ENCODE peak calls at places on chromosomes 11 and 22, in five cellular contexts. B, E, R, I and S are unnamed samples.
A peak's percentile ranks its signal among the peaks of the same experiment; 100 is the strongest.

GRCh38 chr11:118339281-118340045 is 3.0 kb downstream of the CD3D start:
- DNase-seq in E (no peak), B (no peak), R (no peak), I (no peak), S (no peak)

GRCh38 chr11:1908579-1908978 is 10.9 kb upstream of the TNNT3 start:
- DNase-seq in R (no peak), I (no peak), B (no peak), E (no peak), S (no peak)

GRCh38 chr11:78715639-78716311 is 141.1 kb upstream of the NARS2 start:
- DNase-seq in E (peak; percentile 31), I (peak; percentile 66), R (peak; percentile 95), B (peak; percentile 14), S (peak; percentile 41)

GRCh38 chr11:34030386-34030785 is 21.1 kb upstream of the CAPRIN1 start:
- DNase-seq in R (peak; percentile 84), B (no peak), E (no peak), I (no peak), S (no peak)

GRCh38 chr11:88434333-88434976 is 96.9 kb upstream of the CTSC start:
- DNase-seq in I (no peak), R (peak; percentile 44), B (no peak), E (no peak), S (no peak)

GRCh38 chr22:28658448-28658847 is 21.2 kb downstream of the TTC28 start:
- DNase-seq in I (no peak), B (no peak), R (no peak), E (no peak), S (no peak)

GRCh38 chr11:46290598-46291309 is 13.3 kb downstream of the CREB3L1 start:
- DNase-seq in E (peak; percentile 79), R (no peak), I (peak; percentile 84), B (no peak), S (peak; percentile 62)

GRCh38 chr22:42296381-42296853 is 26.0 kb upstream of the TCF20 start:
- DNase-seq in B (peak; percentile 68), R (no peak), E (peak; percentile 30), I (no peak), S (no peak)

GRCh38 chr11:117221775-117222517 is 9.9 kb downstream of the PCSK7 start:
- DNase-seq in B (no peak), I (no peak), E (peak; percentile 60), R (peak; percentile 43), S (peak; percentile 64)

GRCh38 chr11:61338783-61339489 is 5.9 kb downstream of the TKFC start:
- DNase-seq in E (no peak), I (no peak), R (no peak), B (no peak), S (no peak)

GRCh38 chr11:19441288-19441687 is 200.5 kb upstream of the E2F8 start:
- DNase-seq in B (no peak), I (no peak), R (no peak), E (no peak), S (no peak)

GRCh38 chr11:115660072-115660805 is 156.0 kb upstream of the CADM1 start:
- DNase-seq in I (no peak), E (no peak), B (no peak), R (no peak), S (no peak)

GRCh38 chr11:131389582-131389981 is 19.2 kb downstream of the NTM start:
- DNase-seq in R (no peak), E (no peak), B (no peak), I (no peak), S (no peak)

GRCh38 chr11:22079133-22079847 is 113.6 kb upstream of the ANO5 start:
- DNase-seq in R (no peak), E (no peak), I (no peak), B (peak; percentile 69), S (peak; percentile 73)

GRCh38 chr11:355581-356458 is 13.5 kb upstream of the B4GALNT4 start:
- DNase-seq in B (no peak), I (peak; percentile 92), R (peak; percentile 65), E (peak; percentile 93), S (peak; percentile 90)

GRCh38 chr11:32729976-32730375 is 64.5 kb downstream of the CCDC73 start:
- DNase-seq in I (no peak), R (no peak), B (no peak), E (no peak), S (no peak)

GRCh38 chr11:34646431-34646830 is 25.5 kb downstream of the EHF start:
- DNase-seq in R (no peak), B (no peak), E (no peak), I (no peak), S (no peak)

GRCh38 chr11:35116762-35117588 is 22.0 kb upstream of the CD44 start:
- DNase-seq in B (no peak), E (no peak), R (no peak), I (no peak), S (peak; percentile 77)

GRCh38 chr22:22424210-22424800 is 84.2 kb downstream of the ZNF280B start:
- DNase-seq in B (no peak), R (no peak), I (no peak), E (no peak), S (no peak)

GRCh38 chr11:114399903-114400221 is 449 bp downstream of the C11orf71 start:
- DNase-seq in B (peak; percentile 68), E (peak; percentile 63), R (no peak), I (peak; percentile 82), S (peak; percentile 79)

DNA sequence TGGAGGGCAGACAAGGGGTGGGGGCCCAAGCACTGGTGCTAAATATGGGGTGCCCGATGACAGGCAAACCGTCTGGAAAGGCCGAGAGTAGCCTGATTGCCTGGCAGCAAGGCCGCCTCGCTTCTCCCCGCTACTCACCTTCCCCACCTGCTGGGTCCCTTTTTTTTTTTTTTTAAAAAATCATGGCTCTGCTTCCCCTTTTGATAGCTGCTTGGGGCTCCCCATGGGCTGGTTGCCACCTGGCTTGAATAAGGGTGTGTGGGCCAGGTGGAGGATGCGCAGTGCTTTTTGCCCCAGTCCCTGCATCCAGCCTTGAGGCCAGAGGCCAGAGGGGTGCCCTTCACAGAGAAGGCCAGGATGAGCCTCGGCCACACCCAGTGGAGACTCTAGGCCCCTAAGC is 112.0 kb downstream of the ST3GAL4 start:
- DNase-seq in I (no peak), B (no peak), E (no peak), R (no peak), S (no peak)
- H3K27ac ChIP-seq in I (peak overlapping the region; percentile 39), B (peak overlapping the region; percentile 17), E (no peak overlapping the region), R (no peak overlapping the region), S (no peak overlapping the region)

DNA sequence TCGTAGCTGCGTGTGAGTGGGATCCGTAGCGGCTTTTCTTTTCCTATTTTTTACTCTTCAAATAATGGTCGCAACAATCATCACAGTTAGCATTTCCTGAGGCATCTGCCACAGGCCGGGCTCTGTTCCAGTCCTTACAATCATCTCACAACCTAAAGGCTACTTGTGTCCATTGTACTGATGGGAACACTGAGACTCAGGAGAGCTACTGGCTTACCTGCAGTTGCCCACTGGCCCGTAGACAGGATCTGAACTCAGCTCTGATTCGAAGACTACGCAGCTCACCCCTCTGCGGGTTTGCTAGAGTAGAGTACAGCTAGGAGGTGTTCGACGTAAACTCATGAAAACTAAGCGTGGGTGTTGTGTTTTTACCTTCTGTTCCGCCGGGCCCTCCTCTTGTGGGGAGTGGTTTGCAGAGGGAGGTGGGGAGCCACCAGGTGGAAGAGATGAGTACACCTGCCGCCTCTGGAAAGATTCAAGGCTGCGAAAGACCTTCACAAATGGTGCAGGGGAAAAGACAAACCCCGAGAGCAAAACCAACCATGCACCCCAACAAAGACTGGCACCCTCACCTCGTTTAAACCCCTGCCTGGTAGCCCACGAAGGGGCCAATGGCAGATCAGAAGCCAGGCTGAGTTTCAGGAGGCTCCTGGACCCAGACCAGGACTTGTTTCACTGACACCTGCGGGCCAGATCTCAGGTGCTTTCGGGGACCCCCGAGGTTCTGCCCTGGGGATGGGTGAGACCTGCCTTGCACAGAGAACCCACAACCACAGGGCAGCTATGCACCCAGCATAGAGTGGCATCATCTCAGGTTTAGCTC is 18.3 kb upstream of the RFPL3 start:
- DNase-seq in R (no peak), E (peak; percentile 10), I (no peak), B (no peak), S (no peak)
- H3K27ac ChIP-seq in R (no peak overlapping the region), E (no peak overlapping the region), I (no peak overlapping the region), B (no peak overlapping the region), S (no peak overlapping the region)

GRCh38 chr11:112599861-112600533 is 339.3 kb upstream of the PLET1 start:
- DNase-seq in B (no peak), R (no peak), I (no peak), E (no peak), S (no peak)

GRCh38 chr11:112606656-112607055 is 346.0 kb upstream of the PLET1 start:
- DNase-seq in I (no peak), E (no peak), B (no peak), R (no peak), S (no peak)

GRCh38 chr11:112608466-112608865 is 347.8 kb upstream of the PLET1 start:
- DNase-seq in R (no peak), B (no peak), E (no peak), I (no peak), S (no peak)

GRCh38 chr11:112610494-112610893 is 349.8 kb upstream of the PLET1 start:
- DNase-seq in R (peak; percentile 48), E (no peak), B (no peak), I (no peak), S (no peak)

DNA sequence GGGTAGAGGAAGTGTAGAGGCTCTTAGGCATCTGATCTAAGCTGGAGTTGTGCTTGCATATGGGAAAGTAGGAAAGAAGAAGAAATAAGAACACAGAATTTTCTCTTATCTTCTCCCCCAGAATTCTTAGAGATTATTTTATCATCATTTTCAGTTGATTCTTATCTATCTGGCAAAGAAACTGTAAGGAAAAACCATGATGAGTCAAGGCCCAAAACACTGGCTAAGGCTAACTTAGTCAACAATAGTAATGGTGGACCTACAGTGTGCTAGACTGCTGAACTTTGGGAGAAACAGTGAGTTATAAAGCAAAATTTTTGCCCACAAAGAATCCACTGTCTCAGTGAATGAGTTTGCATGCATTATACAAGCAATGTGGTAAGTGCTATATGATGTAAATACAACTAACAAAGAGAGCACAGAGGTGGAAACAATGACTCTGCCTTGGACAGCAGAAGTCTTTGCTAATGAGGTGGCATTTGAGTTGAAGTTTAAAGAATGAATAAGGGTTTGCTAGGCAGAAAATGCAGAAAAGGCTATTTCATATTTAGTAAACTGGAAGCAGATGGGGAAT is 344.5 kb upstream of the PLET1 start:
- DNase-seq in R (peak; percentile 91), E (no peak), I (no peak), B (no peak), S (no peak)
- H3K27ac ChIP-seq in R (no peak overlapping the region), E (no peak overlapping the region), I (no peak overlapping the region), B (peak overlapping the region; percentile 75), S (no peak overlapping the region)

GRCh38 chr11:45259607-45260006 is 26.5 kb downstream of the SYT13 start:
- DNase-seq in E (peak; percentile 80), B (no peak), I (no peak), R (peak; percentile 66), S (peak; percentile 66)
- H3K27ac ChIP-seq in E (no peak overlapping the region), B (no peak overlapping the region), I (no peak overlapping the region), R (no peak overlapping the region), S (peak overlapping the region; percentile 41)